ENCODE peak calls at places on chromosomes 7 and 10, in five cellular contexts. T, Y, G, Z and B are unnamed samples.

GRCh38 chr10:59877191-59877671 is 29.1 kb downstream of the CCDC6 start:
- DNase-seq in Y (no peak), G (no peak), Z (no peak), T (no peak), B (no peak)

GRCh38 chr7:81725496-81726117 is 44.2 kb downstream of the HGF start:
- DNase-seq in Y (peak), Z (no peak), G (no peak), T (no peak), B (no peak)

GRCh38 chr7:41696323-41696916 is 6.5 kb downstream of the INHBA start:
- DNase-seq in Z (peak), Y (peak), T (no peak), G (peak), B (peak)

GRCh38 chr7:107615910-107616680 is 36.0 kb downstream of the BCAP29 start:
- DNase-seq in T (no peak), Z (no peak), Y (no peak), G (no peak), B (no peak)

GRCh38 chr7:135160098-135160857 is 10.2 kb downstream of the CYREN start:
- DNase-seq in T (no peak), Z (no peak), G (peak), Y (no peak), B (no peak)

GRCh38 chr7:76397409-76398183 is 11.9 kb downstream of the SSC4D start:
- DNase-seq in Y (no peak), T (peak), Z (no peak), G (peak), B (no peak)

GRCh38 chr10:46220187-46220586 is 66.6 kb upstream of the ANTXRL start:
- DNase-seq in Y (no peak), G (no peak), Z (no peak), T (no peak), B (no peak)

GRCh38 chr7:55387062-55387965 is 22.2 kb downstream of the LANCL2 start:
- DNase-seq in Y (no peak), Z (peak), T (no peak), G (no peak), B (no peak)

GRCh38 chr10:29627201-29628105 is 7.3 kb downstream of the SVIL start:
- DNase-seq in T (no peak), Z (no peak), G (no peak), Y (no peak), B (no peak)

GRCh38 chr10:26556756-26557640 is 118.9 kb downstream of the APBB1IP start:
- DNase-seq in Z (peak), G (peak), Y (no peak), T (no peak), B (no peak)

GRCh38 chr7:139758388-139758787 is 19.4 kb downstream of the HIPK2 start:
- DNase-seq in G (no peak), Z (no peak), T (no peak), Y (no peak), B (no peak)

GRCh38 chr10:63236113-63236935 is 103.2 kb downstream of the NRBF2 start:
- DNase-seq in G (no peak), T (no peak), Z (peak), Y (no peak), B (no peak)
- TF ChIP-seq SUZ12 in G (no peak), T (no peak), Z (no peak), Y (no peak), B (no peak)

DNA sequence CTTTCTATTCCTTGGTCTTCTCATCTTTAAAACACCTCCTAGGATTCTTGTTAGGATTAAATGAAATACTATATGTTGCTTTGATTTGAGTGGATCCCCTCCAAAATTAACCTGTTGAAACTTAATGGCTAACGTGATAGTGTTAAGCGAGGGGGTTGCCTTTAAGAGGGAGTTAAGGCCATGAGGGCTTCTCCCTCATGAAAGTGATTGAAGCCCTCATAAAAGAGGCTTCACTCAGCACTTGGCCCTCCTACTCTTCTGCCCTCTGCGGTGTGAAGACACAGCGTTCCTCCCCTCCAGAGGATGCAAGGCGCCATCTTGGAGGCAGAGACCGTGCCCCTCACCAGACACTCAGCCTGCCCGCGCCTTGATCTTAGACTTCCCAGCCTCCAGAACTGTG is 46.6 kb downstream of the CNNM2 start:
- DNase-seq in Z (no peak), T (no peak), Y (no peak), G (no peak), B (no peak)
- TF ChIP-seq SUZ12 in Z (no peak), T (no peak), Y (no peak), G (no peak), B (no peak)

DNA sequence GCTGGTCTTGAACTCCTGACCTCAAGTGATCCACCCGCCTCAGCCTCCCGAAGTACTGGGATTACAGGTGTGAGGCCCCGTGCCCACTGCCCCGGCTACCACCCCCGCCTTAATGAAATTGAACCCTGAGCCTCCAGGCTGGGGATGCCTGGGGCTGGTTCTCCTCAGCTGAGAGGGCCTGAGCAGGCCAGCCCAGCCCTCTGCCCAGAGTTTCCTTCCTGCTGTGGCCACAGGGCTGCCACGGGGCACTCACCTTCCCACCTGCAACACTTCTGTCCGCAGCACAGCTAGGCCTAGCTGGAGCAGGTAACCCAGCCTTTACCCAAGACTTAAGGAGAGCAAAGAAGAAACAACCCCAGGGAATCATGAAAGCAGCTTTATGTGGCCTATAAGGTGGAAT is 78.1 kb upstream of the ANLN start:
- DNase-seq in Y (no peak), T (no peak), Z (no peak), G (no peak), B (no peak)
- TF ChIP-seq SUZ12 in Y (no peak), T (no peak), Z (no peak), G (no peak), B (no peak)

GRCh38 chr7:47236480-47237208 is 345.3 kb downstream of the TNS3 start:
- DNase-seq in Z (no peak), T (no peak), Y (no peak), G (no peak), B (no peak)

GRCh38 chr7:47233996-47234395 is 347.9 kb downstream of the TNS3 start:
- DNase-seq in T (no peak), Z (no peak), Y (no peak), G (no peak), B (no peak)

GRCh38 chr7:47231081-47231480 is 350.8 kb downstream of the TNS3 start:
- DNase-seq in Z (no peak), Y (no peak), G (no peak), T (no peak), B (no peak)

GRCh38 chr7:47231627-47232026 is 350.3 kb downstream of the TNS3 start:
- DNase-seq in G (no peak), T (no peak), Z (no peak), Y (no peak), B (no peak)

GRCh38 chr7:47232751-47233412 is 349.0 kb downstream of the TNS3 start:
- DNase-seq in T (no peak), G (no peak), Z (no peak), Y (no peak), B (no peak)
- TF ChIP-seq SUZ12 in T (no peak), G (no peak), Z (no peak), Y (no peak), B (no peak)

DNA sequence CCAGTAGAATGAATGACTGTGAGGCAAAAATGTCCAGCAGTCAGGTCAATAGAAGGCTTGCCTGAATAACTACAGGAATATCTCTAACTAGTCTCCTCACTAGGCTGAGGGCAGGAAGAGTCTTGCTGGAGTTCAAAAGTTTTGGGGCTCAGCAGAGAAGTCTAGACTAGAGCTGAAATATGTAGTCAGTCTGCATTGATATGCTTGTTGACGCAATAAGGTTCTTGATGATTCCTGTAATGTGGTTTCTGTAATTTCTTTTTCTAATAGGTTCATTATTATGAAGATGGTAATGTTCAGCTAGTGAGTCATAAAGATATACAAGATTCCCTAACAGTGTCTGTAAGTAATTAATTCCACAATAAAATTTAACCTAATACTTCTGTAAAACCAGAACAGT is 41.5 kb upstream of the ST7 start:
- DNase-seq in T (no peak), G (no peak), Z (no peak), Y (no peak), B (no peak)
- TF ChIP-seq SUZ12 in T (no peak), G (no peak), Z (no peak), Y (no peak), B (no peak)

GRCh38 chr10:74460812-74461211 is 309.8 kb downstream of the ADK start:
- DNase-seq in Y (no peak), T (no peak), G (no peak), Z (no peak), B (no peak)
- TF ChIP-seq SUZ12 in Y (no peak), T (no peak), G (no peak), Z (no peak), B (no peak)

GRCh38 chr7:141701489-141702046 is 398 bp downstream of the DENND11 start:
- DNase-seq in Y (no peak), G (peak), Z (no peak), T (peak), B (no peak)
- TF ChIP-seq SUZ12 in Y (no peak), G (no peak), Z (no peak), T (no peak), B (no peak)

GRCh38 chr10:102523250-102524029 is 19.7 kb downstream of the SUFU start:
- DNase-seq in Y (no peak), Z (peak), T (no peak), G (no peak), B (no peak)
- TF ChIP-seq SUZ12 in Y (no peak), Z (no peak), T (no peak), G (no peak), B (no peak)

GRCh38 chr7:51251292-51251691 is 65.3 kb downstream of the COBL start:
- DNase-seq in Z (no peak), G (no peak), Y (no peak), T (no peak), B (no peak)
- TF ChIP-seq SUZ12 in Z (no peak), G (no peak), Y (no peak), T (no peak), B (no peak)